ENCODE peak calls at places on chromosomes 1 and 21, in six cellular contexts. I, O, B, P, D and Y are unnamed samples.

GRCh38 chr1:234711400-234711799 is 101.4 kb upstream of the IRF2BP2 start:
- DNase-seq in I (no peak), O (no peak), B (no peak), P (no peak), D (no peak), Y (no peak)

GRCh38 chr1:47431534-47431933 is 6.3 kb upstream of the FOXD2 start:
- DNase-seq in I (no peak), O (no peak), B (no peak), P (no peak), D (no peak), Y (no peak)

GRCh38 chr1:55064071-55064581 is 24.8 kb downstream of the PCSK9 start:
- DNase-seq in I (peak), O (no peak), B (no peak), P (no peak), D (no peak), Y (no peak)

GRCh38 chr1:15803380-15803779 is 4.1 kb downstream of the UQCRHL start:
- DNase-seq in I (peak), O (peak), B (peak), P (no peak), D (no peak), Y (peak)

GRCh38 chr1:200983035-200983561 is 40.4 kb downstream of the KIF21B start:
- DNase-seq in I (no peak), O (no peak), B (no peak), P (no peak), D (no peak), Y (no peak)

GRCh38 chr1:162035241-162035640 is 11.6 kb upstream of the OLFML2B start:
- DNase-seq in I (no peak), O (no peak), B (no peak), P (no peak), D (no peak), Y (no peak)

GRCh38 chr1:51168266-51168845 is 66.3 kb downstream of the C1orf185 start:
- DNase-seq in I (no peak), O (no peak), B (no peak), P (no peak), D (no peak), Y (no peak)

GRCh38 chr1:230243146-230243545 is 176.1 kb downstream of the GALNT2 start:
- DNase-seq in I (no peak), O (no peak), B (no peak), P (no peak), D (no peak), Y (no peak)

GRCh38 chr21:34180406-34180805 is 107.0 kb downstream of the MRPS6 start:
- DNase-seq in I (no peak), O (no peak), B (no peak), P (no peak), D (no peak), Y (no peak)

GRCh38 chr1:110218739-110219138 is 8.6 kb downstream of the KCNC4 start:
- DNase-seq in I (no peak), O (peak), B (no peak), P (no peak), D (no peak), Y (no peak)

GRCh38 chr1:94254073-94254810 is 16.9 kb upstream of the ARHGAP29 start:
- DNase-seq in I (no peak), O (no peak), B (no peak), P (no peak), D (no peak), Y (no peak)

GRCh38 chr1:6028042-6028895 is 17.4 kb upstream of the KCNAB2 start:
- DNase-seq in I (no peak), O (no peak), B (peak), P (no peak), D (no peak), Y (no peak)

GRCh38 chr1:202957733-202958543 is at the start of gene ADIPOR1:
- DNase-seq in I (peak), O (peak), B (peak), P (peak), D (peak), Y (peak)

GRCh38 chr1:184755226-184756065 is 788 bp upstream of the EDEM3 start:
- DNase-seq in I (no peak), O (no peak), B (peak), P (peak), D (no peak), Y (peak)

GRCh38 chr1:202834771-202835547 is 24.2 kb downstream of the PCAT6 start:
- DNase-seq in I (no peak), O (no peak), B (peak), P (no peak), D (no peak), Y (no peak)

GRCh38 chr1:10721381-10722321 is 74.8 kb downstream of the CASZ1 start:
- DNase-seq in I (no peak), O (no peak), B (no peak), P (no peak), D (no peak), Y (no peak)

GRCh38 chr1:169044971-169045370 is 61.5 kb upstream of the ATP1B1 start:
- DNase-seq in I (no peak), O (no peak), B (no peak), P (no peak), D (no peak), Y (no peak)

GRCh38 chr21:45589686-45590245 is 47.5 kb upstream of the SLC19A1 start:
- DNase-seq in I (no peak), O (no peak), B (no peak), P (no peak), D (no peak), Y (no peak)

GRCh38 chr1:229098361-229098760 is 172.6 kb upstream of the RAB4A start:
- DNase-seq in I (no peak), O (no peak), B (no peak), P (no peak), D (no peak), Y (no peak)

GRCh38 chr1:24987424-24987823 is 57.3 kb upstream of the RUNX3 start:
- DNase-seq in I (no peak), O (no peak), B (no peak), P (no peak), D (no peak), Y (no peak)

GRCh38 chr1:51989582-51990477 is 670 bp downstream of the RAB3B start:
- DNase-seq in I (no peak), O (peak), B (no peak), P (no peak), D (no peak), Y (no peak)